ENCODE peak calls at places on chromosomes 3 and 15, in ten cellular contexts. J is NCI-H1105; W is heart right ventricle; X is G401; H is H4; F is activated effector memory CD4-positive, alpha-beta T cell treated with Interleukin-2 at 50 U/mL for 16 hours; B is neural crest cell; I is activated naive CD4-positive, alpha-beta T cell treated with anti-CD3 and anti-CD28 coated beads for 36 hours; Q is amygdala; N is esophagus muscularis mucosa. U is an unnamed sample.

GRCh38 chr3:54970895-54971294 is 43.0 kb upstream of the LRTM1 start:
- DNase-seq in F (no peak), B (no peak), X (no peak), H (no peak), I (no peak), N (no peak), W (no peak), J (no peak), Q (no peak), U (no peak)

GRCh38 chr3:194032828-194033435 is 103.0 kb upstream of the HES1 start:
- DNase-seq in X (no peak), J (no peak), N (no peak), Q (no peak), H (no peak), I (no peak), W (no peak), B (no peak), F (no peak), U (no peak)

GRCh38 chr3:15206662-15207576 is 873 bp downstream of the CAPN7 start:
- DNase-seq in W (no peak), J (no peak), X (peak), I (peak), H (no peak), Q (no peak), B (peak), N (no peak), F (peak), U (peak)

GRCh38 chr3:10393514-10393913 is 72.6 kb upstream of the SEC13 start:
- DNase-seq in H (no peak), F (no peak), X (no peak), I (no peak), N (no peak), J (no peak), Q (no peak), W (no peak), B (no peak), U (no peak)

GRCh38 chr15:60162911-60163310 is 158.8 kb downstream of the FOXB1 start:
- DNase-seq in W (no peak), X (no peak), J (no peak), F (no peak), N (no peak), Q (no peak), B (no peak), I (no peak), H (no peak), U (no peak)

GRCh38 chr3:5197470-5198312 is 10.2 kb downstream of the EDEM1 start:
- DNase-seq in W (no peak), F (no peak), J (no peak), B (no peak), X (no peak), Q (no peak), H (peak), N (no peak), I (peak), U (no peak)

GRCh38 chr15:67307156-67307555 is 52.6 kb downstream of the IQCH start:
- DNase-seq in I (no peak), N (no peak), J (no peak), B (no peak), H (no peak), F (no peak), X (no peak), Q (no peak), W (no peak), U (no peak)

GRCh38 chr3:25156526-25157075 is 271.5 kb upstream of the RARB start:
- DNase-seq in I (no peak), N (no peak), B (no peak), X (no peak), J (no peak), W (no peak), F (no peak), Q (no peak), H (peak), U (peak)

GRCh38 chr3:128226794-128227399 is 73.6 kb downstream of the EEFSEC start:
- DNase-seq in J (no peak), B (peak), I (peak), F (no peak), H (no peak), W (peak), X (peak), N (no peak), Q (no peak), U (peak)

GRCh38 chr3:172201136-172201989 is 162.0 kb downstream of the FNDC3B start:
- DNase-seq in X (peak), F (no peak), W (peak), Q (no peak), I (no peak), J (peak), H (peak), N (no peak), B (no peak), U (peak)